ENCODE peak calls at places on chromosome 14, in seven cellular contexts. V is HEK293T; E is T-helper 2 cell; O is stimulated activated CD8-positive, alpha-beta memory T cell treated with anti-CD3 and anti-CD28 coated beads, Interleukin-15, amount 100 ng/mL, for 24 hours; G is progenitor cell of endocrine pancreas; Q is NCI-H1092; T is psoas muscle. I is an unnamed sample.

GRCh38 chr14:104982548-104983230 is 2.9 kb upstream of the CLBA1 start:
- DNase-seq in V (no peak), E (no peak), O (no peak), G (no peak), Q (no peak), T (no peak), I (peak)

GRCh38 chr14:96078687-96079016 is 39.5 kb downstream of the C14orf132 start:
- DNase-seq in V (no peak), E (no peak), O (no peak), G (no peak), Q (no peak), T (no peak), I (no peak)

GRCh38 chr14:99252940-99253868 is 18.8 kb downstream of the BCL11B start:
- DNase-seq in V (peak), E (no peak), O (no peak), G (no peak), Q (no peak), T (no peak), I (no peak)

GRCh38 chr14:103905861-103906456 is 22.3 kb upstream of the TDRD9 start:
- DNase-seq in V (no peak), E (no peak), O (no peak), G (no peak), Q (no peak), T (no peak), I (no peak)

GRCh38 chr14:100307215-100308111 is 1.2 kb upstream of the SLC25A29 start:
- DNase-seq in V (no peak), E (no peak), O (no peak), G (peak), Q (no peak), T (peak), I (no peak)

GRCh38 chr14:99791476-99792283 is 1.5 kb upstream of the EML1 start:
- DNase-seq in V (no peak), E (no peak), O (no peak), G (no peak), Q (no peak), T (no peak), I (no peak)

GRCh38 chr14:81384900-81385299 is 15.2 kb downstream of the STON2 start:
- DNase-seq in V (no peak), E (no peak), O (no peak), G (no peak), Q (no peak), T (no peak), I (no peak)

GRCh38 chr14:34610101-34610500 is 19.8 kb downstream of the SNX6 start:
- DNase-seq in V (no peak), E (no peak), O (no peak), G (no peak), Q (no peak), T (no peak), I (no peak)

GRCh38 chr14:36217732-36218131 is 41.2 kb upstream of the PTCSC3 start:
- DNase-seq in V (no peak), E (no peak), O (no peak), G (no peak), Q (no peak), T (no peak), I (no peak)

GRCh38 chr14:72615511-72616121 is 278.3 kb downstream of the DPF3 start:
- DNase-seq in V (no peak), E (no peak), O (no peak), G (peak), Q (no peak), T (peak), I (no peak)

GRCh38 chr14:89990623-89991275 is 35.0 kb downstream of the TDP1 start:
- DNase-seq in V (no peak), E (no peak), O (no peak), G (no peak), Q (no peak), T (no peak), I (no peak)

GRCh38 chr14:90553921-90554336 is 157.1 kb downstream of the CALM1 start:
- DNase-seq in V (no peak), E (no peak), O (no peak), G (no peak), Q (peak), T (no peak), I (no peak)

GRCh38 chr14:20179880-20180279 is 10.8 kb upstream of the OR11G2 start:
- DNase-seq in V (no peak), E (no peak), O (no peak), G (no peak), Q (no peak), T (no peak), I (no peak)

GRCh38 chr14:104700224-104700623 is 10.8 kb downstream of the INF2 start:
- DNase-seq in V (no peak), E (no peak), O (no peak), G (no peak), Q (no peak), T (no peak), I (no peak)

GRCh38 chr14:56751471-56751870 is 58.8 kb downstream of the OTX2 start:
- DNase-seq in V (peak), E (no peak), O (no peak), G (no peak), Q (no peak), T (no peak), I (no peak)

GRCh38 chr14:63644741-63645140 is 3.1 kb upstream of the WDR89 start:
- DNase-seq in V (no peak), E (no peak), O (no peak), G (no peak), Q (no peak), T (no peak), I (no peak)

GRCh38 chr14:74886001-74886400 is 4.3 kb downstream of the DLST start:
- DNase-seq in V (no peak), E (no peak), O (no peak), G (no peak), Q (no peak), T (no peak), I (no peak)

GRCh38 chr14:104182857-104183425 is 44.6 kb downstream of the KIF26A start:
- DNase-seq in V (no peak), E (no peak), O (no peak), G (no peak), Q (no peak), T (no peak), I (no peak)

I was measured in CD14-positive monocyte.